ENCODE peak calls at places on chromosomes 13 and 19, in four cellular contexts. One of them, this sample, is unnamed.

GRCh38 chr19:50050406-50051223 is 24.8 kb downstream of the ZNF473 start:
- DNase-seq in GM12892: peak; percentile 34
- DNase-seq in GM12891: peak; percentile 56
- DNase-seq in K562: peak; percentile 78
- DNase-seq in this sample: peak; percentile 63

GRCh38 chr13:23748591-23748990 is 140.6 kb downstream of the MIPEP start:
- DNase-seq in GM12892: no peak
- DNase-seq in GM12891: no peak
- DNase-seq in K562: no peak
- DNase-seq in this sample: no peak

GRCh38 chr13:103098535-103098934 is 32.3 kb upstream of the SLC10A2 start:
- DNase-seq in GM12892: no peak
- DNase-seq in GM12891: no peak
- DNase-seq in K562: no peak
- DNase-seq in this sample: no peak

GRCh38 chr13:32165791-32166190 is 134.2 kb downstream of the FRY start:
- DNase-seq in GM12892: no peak
- DNase-seq in GM12891: no peak
- DNase-seq in K562: no peak
- DNase-seq in this sample: no peak

GRCh38 chr19:15294591-15294990 is 37.7 kb downstream of the BRD4 start:
- DNase-seq in GM12892: no peak
- DNase-seq in GM12891: no peak
- DNase-seq in K562: no peak
- DNase-seq in this sample: no peak

GRCh38 chr19:38683393-38684077 is 36.1 kb downstream of the ACTN4 start:
- DNase-seq in GM12892: no peak
- DNase-seq in GM12891: no peak
- DNase-seq in K562: peak; percentile 75
- DNase-seq in this sample: peak; percentile 85

GRCh38 chr13:20359335-20359734 is 127.2 kb upstream of the GJB6 start:
- DNase-seq in GM12892: no peak
- DNase-seq in GM12891: no peak
- DNase-seq in K562: no peak
- DNase-seq in this sample: no peak

GRCh38 chr13:42971670-42972355 is 20.2 kb downstream of the EPSTI1 start:
- DNase-seq in GM12892: no peak
- DNase-seq in GM12891: no peak
- DNase-seq in K562: no peak
- DNase-seq in this sample: no peak

DNA sequence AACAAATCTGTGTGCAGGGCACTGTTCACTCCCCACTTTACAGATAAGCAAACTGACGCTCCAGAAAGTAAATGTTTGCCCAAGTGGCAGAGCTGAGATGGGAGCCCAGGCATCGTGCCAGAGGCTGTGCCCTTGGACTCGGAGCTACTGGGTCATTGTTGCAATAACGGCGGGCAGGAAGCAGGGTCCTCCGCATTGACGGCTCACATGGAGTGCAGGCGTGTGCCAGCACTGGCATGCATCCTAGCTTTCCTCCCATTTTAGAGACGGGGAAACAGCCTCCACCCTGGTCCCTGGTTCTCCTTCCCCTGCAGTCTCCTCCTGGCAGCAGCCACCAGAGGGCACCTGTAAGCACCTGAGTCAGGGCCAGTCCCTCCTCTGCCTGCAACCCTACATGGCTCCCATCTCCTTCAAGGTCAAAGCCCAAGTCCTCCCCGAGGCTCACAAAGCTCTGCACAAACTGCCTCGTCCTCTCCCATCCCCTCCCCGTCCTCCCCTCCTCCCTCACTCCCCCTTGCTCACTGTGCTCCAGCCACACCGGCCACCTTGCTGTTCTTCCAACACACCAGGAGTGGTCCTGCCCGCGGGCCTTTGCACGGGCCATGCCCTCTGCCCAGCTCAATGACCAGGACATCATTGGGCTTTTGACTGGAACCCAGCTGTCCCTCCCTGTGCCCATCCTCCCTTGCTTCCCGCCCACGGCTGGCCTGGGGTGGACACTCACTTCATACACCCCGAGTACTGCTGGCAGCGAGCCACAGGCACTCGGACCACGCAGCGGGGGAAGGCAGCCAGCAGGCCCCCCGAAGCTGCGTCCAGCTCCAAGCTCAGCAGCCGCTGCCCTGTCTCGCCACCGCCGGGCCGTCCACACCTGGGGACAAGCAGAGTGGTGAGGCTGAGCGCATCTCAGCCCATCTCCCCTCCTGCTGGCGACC is 7.7 kb upstream of the LRG1 start:
- DNase-seq in GM12892: no peak
- DNase-seq in GM12891: no peak
- DNase-seq in K562: no peak
- DNase-seq in this sample: no peak
- TF ChIP-seq TAF1 in GM12892: no peak
- TF ChIP-seq TAF1 in GM12891: no peak
- TF ChIP-seq TAF1 in K562: no peak
- TF ChIP-seq TAF1 in this sample: no peak

GRCh38 chr19:46115396-46116109 is 8.9 kb downstream of the IGFL3 start:
- DNase-seq in GM12892: peak; percentile 23
- DNase-seq in GM12891: peak; percentile 39
- DNase-seq in K562: no peak
- DNase-seq in this sample: no peak
- TF ChIP-seq TAF1 in GM12892: no peak
- TF ChIP-seq TAF1 in GM12891: no peak
- TF ChIP-seq TAF1 in K562: no peak
- TF ChIP-seq TAF1 in this sample: no peak

GRCh38 chr13:64071352-64071751 is 2655.7 kb upstream of the PCDH20 start:
- DNase-seq in GM12892: no peak
- DNase-seq in GM12891: no peak
- DNase-seq in K562: no peak
- DNase-seq in this sample: no peak
- TF ChIP-seq TAF1 in GM12892: no peak
- TF ChIP-seq TAF1 in GM12891: no peak
- TF ChIP-seq TAF1 in K562: no peak
- TF ChIP-seq TAF1 in this sample: no peak

GRCh38 chr13:111289251-111289650 is 31.2 kb upstream of the TEX29 start:
- DNase-seq in GM12892: no peak
- DNase-seq in GM12891: no peak
- DNase-seq in K562: no peak
- DNase-seq in this sample: no peak
- TF ChIP-seq TAF1 in GM12892: no peak
- TF ChIP-seq TAF1 in GM12891: no peak
- TF ChIP-seq TAF1 in K562: no peak
- TF ChIP-seq TAF1 in this sample: no peak